ENCODE peak calls at places on chromosomes 1 and 21, in ten cellular contexts. Z is mesendoderm; S is ovary; V is heart left ventricle; F is endodermal cell; X is RWPE2; R is upper lobe of right lung; A is Peyer's patch; P is psoas muscle; G is effector memory CD4-positive, alpha-beta T cell. E is an unnamed sample. For H3K36me3, the result is how much of the 10 kb centered on the place peaks cover.

GRCh38 chr1:206635983-206636354 is 633 bp downstream of the DYRK3 start:
- DNase-seq in Z (no peak), S (no peak), V (no peak), F (no peak), X (no peak), R (no peak), A (no peak), P (no peak), G (no peak), E (no peak)

GRCh38 chr21:10641107-10641506 is 119.7 kb downstream of the TPTE start:
- DNase-seq in Z (no peak), S (no peak), V (no peak), F (no peak), X (no peak), R (no peak), A (no peak), P (no peak), G (no peak), E (no peak)

GRCh38 chr1:57072775-57073174 is 107.0 kb upstream of the C8B start:
- DNase-seq in Z (peak), S (no peak), V (no peak), F (peak), X (no peak), R (no peak), A (no peak), P (no peak), G (no peak), E (no peak)

GRCh38 chr1:87399264-87399663 is 70.6 kb downstream of the LMO4 start:
- DNase-seq in Z (no peak), S (no peak), V (no peak), F (no peak), X (no peak), R (no peak), A (no peak), P (no peak), G (no peak), E (no peak)

GRCh38 chr1:195030793-195031192 is 1577.4 kb downstream of the KCNT2 start:
- DNase-seq in Z (no peak), S (no peak), V (no peak), F (no peak), X (no peak), R (peak), A (no peak), P (no peak), G (no peak), E (no peak)

GRCh38 chr1:40362699-40363098 is 10.8 kb upstream of the SMAP2 start:
- DNase-seq in Z (no peak), S (no peak), V (no peak), F (no peak), X (no peak), R (no peak), A (no peak), P (no peak), G (no peak), E (no peak)

GRCh38 chr1:78055565-78056132 is 9.9 kb downstream of the GIPC2 start:
- DNase-seq in Z (no peak), S (no peak), V (no peak), F (no peak), X (no peak), R (no peak), A (no peak), P (no peak), G (no peak), E (no peak)

GRCh38 chr1:205071801-205072200 is 12.5 kb downstream of the TMEM81 start:
- DNase-seq in Z (no peak), S (no peak), V (no peak), F (no peak), X (no peak), R (peak), A (no peak), P (no peak), G (no peak), E (no peak)

GRCh38 chr1:83632906-83633305 is 366.0 kb downstream of the TTLL7 start:
- DNase-seq in Z (no peak), S (no peak), V (no peak), F (no peak), X (no peak), R (no peak), A (no peak), P (no peak), G (no peak), E (no peak)

GRCh38 chr1:8394456-8395321 is 76.8 kb downstream of the SLC45A1 start:
- DNase-seq in Z (no peak), S (no peak), V (no peak), F (no peak), X (no peak), R (no peak), A (no peak), P (no peak), G (no peak), E (no peak)

GRCh38 chr1:1890506-1891348 is at the start of gene GNB1:
- DNase-seq in Z (peak), S (peak), V (peak), F (peak), X (peak), R (peak), A (peak), P (peak), G (peak), E (no peak)

GRCh38 chr1:154182342-154183044 is 9.4 kb downstream of the TPM3 start:
- DNase-seq in Z (peak), S (peak), V (peak), F (peak), X (peak), R (peak), A (peak), P (peak), G (peak), E (no peak)

GRCh38 chr1:243748706-243749283 is 101.2 kb downstream of the AKT3 start:
- DNase-seq in Z (peak), S (no peak), V (no peak), F (no peak), X (no peak), R (no peak), A (no peak), P (no peak), G (no peak), E (no peak)

GRCh38 chr1:171468120-171468790 is 17.1 kb upstream of the PRRC2C start:
- DNase-seq in Z (no peak), S (no peak), V (no peak), F (no peak), X (no peak), R (no peak), A (no peak), P (no peak), G (no peak), E (no peak)

GRCh38 chr1:10968411-10968826 is 44.0 kb upstream of the TARDBP start:
- DNase-seq in Z (no peak), S (no peak), V (no peak), F (peak), X (no peak), R (no peak), A (peak), P (no peak), G (no peak), E (no peak)

GRCh38 chr1:228351850-228352249 is 54.8 kb downstream of the TRIM11 start:
- DNase-seq in Z (no peak), S (no peak), V (peak), F (no peak), X (peak), R (peak), A (no peak), P (peak), G (no peak), E (no peak)

GRCh38 chr1:8370928-8371327 is 53.0 kb downstream of the SLC45A1 start:
- DNase-seq in Z (no peak), S (no peak), V (no peak), F (no peak), X (no peak), R (peak), A (no peak), P (no peak), G (no peak), E (no peak)

GRCh38 chr1:159955456-159955855 is 1.4 kb upstream of the SLAMF9 start:
- DNase-seq in Z (no peak), S (no peak), V (no peak), F (no peak), X (no peak), R (no peak), A (no peak), P (no peak), G (no peak), E (no peak)

GRCh38 chr1:192660613-192661012 is 24.7 kb downstream of the RGS13 start:
- DNase-seq in Z (no peak), S (no peak), V (no peak), F (no peak), X (no peak), R (no peak), A (no peak), P (no peak), G (no peak), E (no peak)

GRCh38 chr1:5640845-5641244 is 351.4 kb downstream of the NPHP4 start:
- DNase-seq in Z (peak), S (no peak), V (no peak), F (peak), X (no peak), R (no peak), A (no peak), P (no peak), G (no peak), E (no peak)

DNA sequence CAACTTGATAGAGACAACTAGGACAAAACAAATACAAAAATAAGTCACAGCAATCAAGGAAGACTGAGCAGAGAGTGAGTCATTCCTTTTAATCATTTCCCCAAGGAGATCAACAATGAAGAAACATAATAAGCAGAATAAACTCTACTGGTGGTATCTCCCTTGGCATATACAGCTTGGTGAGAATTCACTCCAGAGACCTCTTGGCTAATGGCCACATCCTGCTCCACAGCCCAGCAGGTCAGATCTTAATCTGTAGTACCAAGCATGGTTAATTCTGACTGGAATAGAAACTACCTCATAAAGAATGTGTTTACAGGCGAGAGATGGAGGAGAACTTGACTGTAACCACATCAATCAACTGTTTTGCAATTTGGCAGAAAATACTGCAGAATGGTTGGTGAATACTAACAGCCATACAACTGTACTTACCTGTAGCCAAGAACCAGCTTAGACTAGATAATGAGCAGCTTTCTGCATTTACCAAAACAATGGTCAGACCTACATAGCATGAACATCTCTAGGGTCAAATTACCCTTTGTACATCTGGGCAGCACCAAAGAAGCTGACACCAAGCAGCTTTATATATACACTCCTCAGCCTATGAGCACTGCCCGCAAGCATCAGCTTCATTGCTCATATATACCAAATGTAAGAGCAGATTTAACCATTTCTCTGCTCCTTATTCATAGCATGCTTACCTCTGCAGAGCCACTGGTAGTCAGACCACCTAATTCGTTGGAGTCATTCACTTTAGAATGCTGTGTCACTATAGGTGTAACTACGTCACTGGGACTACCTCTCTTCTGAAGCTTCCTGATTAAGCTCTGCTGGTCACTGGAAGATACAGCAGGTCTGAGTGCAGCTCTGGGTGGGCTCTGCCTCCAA is 51.0 kb downstream of the KIAA0319L start:
- DNase-seq in Z (peak), S (no peak), V (no peak), F (no peak), X (no peak), R (no peak), A (peak), P (no peak), G (peak), E (no peak)
- H3K27ac ChIP-seq in Z (no peak), S (no peak), V (no peak), F (no peak), X (no peak), R (peak), A (peak), P (peak), G (peak), E (no peak)

DNA sequence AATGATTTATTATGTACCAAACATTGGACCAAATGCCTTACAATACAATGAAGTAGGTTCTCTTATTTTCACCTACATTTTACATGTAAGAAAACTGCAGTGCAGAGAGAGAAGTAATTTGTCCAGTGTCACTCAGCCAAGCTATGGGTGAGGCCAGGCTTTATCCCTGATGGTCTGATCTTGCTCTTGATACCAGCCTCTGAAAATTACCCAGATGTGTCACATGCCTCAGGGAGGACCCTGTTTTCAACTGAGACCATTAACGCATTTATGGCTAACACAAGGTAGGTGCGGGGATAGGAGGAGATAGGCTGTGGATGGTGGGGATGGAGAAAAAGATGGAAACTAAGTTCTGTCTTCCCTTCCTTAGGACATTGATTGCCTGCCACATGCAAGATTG is 56.9 kb downstream of the NGF start:
- DNase-seq in Z (no peak), S (no peak), V (no peak), F (no peak), X (no peak), R (no peak), A (no peak), P (no peak), G (no peak), E (no peak)
- H3K4me3 ChIP-seq in Z (no peak), S (no peak), V (no peak), F (no peak), X (no peak), R (no peak), A (no peak), P (no peak), G (no peak), E (no peak)

DNA sequence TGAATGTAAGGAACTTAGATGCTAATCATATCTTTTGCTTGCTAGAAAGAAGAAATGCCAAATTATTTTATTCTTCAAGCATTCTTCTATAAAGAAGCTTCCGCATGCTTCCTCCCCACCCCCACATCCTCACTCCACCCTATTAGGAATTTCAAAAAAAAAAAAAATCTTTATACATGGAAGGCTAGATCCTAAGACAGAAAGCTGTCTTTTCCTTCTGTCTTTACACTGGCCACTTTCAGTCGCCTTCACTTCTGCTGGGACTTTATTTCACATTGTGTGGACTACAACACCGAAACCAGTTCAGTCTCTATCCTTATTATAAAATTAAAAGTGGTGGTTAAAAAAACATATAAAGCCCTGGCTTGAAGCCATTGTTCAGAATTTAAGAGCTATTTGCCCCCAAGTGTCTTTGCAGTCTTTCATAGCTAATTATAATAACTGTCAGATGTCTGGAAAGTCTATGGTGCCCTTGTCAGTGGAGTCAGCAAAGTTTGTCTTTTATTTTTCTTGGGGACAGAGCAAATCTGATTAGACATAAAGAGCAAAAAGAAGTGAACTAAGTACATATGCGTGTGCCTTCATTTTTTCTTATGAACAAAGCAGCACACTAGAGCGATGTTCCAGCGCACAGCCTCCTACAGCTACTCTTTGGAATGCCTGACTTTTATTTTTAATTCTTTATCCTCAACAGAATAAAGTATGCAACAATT is 297.7 kb downstream of the PTPRC start:
- DNase-seq in Z (no peak), S (no peak), V (no peak), F (no peak), X (no peak), R (no peak), A (no peak), P (no peak), G (no peak), E (no peak)
- H3K36me3 ChIP-seq in Z (under half), S (under half), V (under half), F (under half), X (under half), R (under half), A (under half), P (under half), G (under half), E (under half)

GRCh38 chr1:18746981-18747380 is 112.5 kb downstream of the TAS1R2 start:
- DNase-seq in Z (peak), S (no peak), V (no peak), F (no peak), X (no peak), R (no peak), A (no peak), P (no peak), G (no peak), E (no peak)
- H3K27ac ChIP-seq in Z (no peak), S (no peak), V (no peak), F (no peak), X (no peak), R (no peak), A (no peak), P (no peak), G (no peak), E (no peak)

GRCh38 chr1:202013601-202014000 is 3.2 kb downstream of the ELF3 start:
- DNase-seq in Z (no peak), S (no peak), V (no peak), F (no peak), X (no peak), R (no peak), A (no peak), P (no peak), G (no peak), E (no peak)

GRCh38 chr1:202012544-202013478 is 2.4 kb downstream of the ELF3 start:
- DNase-seq in Z (no peak), S (no peak), V (no peak), F (no peak), X (no peak), R (no peak), A (no peak), P (no peak), G (no peak), E (no peak)

GRCh38 chr1:202010042-202011015 is at the start of gene ELF3:
- DNase-seq in Z (peak), S (no peak), V (no peak), F (peak), X (peak), R (peak), A (no peak), P (no peak), G (no peak), E (peak)

GRCh38 chr1:202014060-202014459 is 3.7 kb downstream of the ELF3 start:
- DNase-seq in Z (no peak), S (no peak), V (no peak), F (no peak), X (no peak), R (no peak), A (no peak), P (no peak), G (no peak), E (no peak)

GRCh38 chr1:202011994-202012393 is 1.6 kb downstream of the ELF3 start:
- DNase-seq in Z (no peak), S (no peak), V (no peak), F (no peak), X (no peak), R (no peak), A (no peak), P (no peak), G (no peak), E (no peak)
- H3K4me3 ChIP-seq in Z (no peak), S (peak), V (no peak), F (no peak), X (no peak), R (peak), A (peak), P (no peak), G (no peak), E (no peak)

GRCh38 chr1:156942576-156942975 is 22.1 kb downstream of the LRRC71 start:
- DNase-seq in Z (no peak), S (no peak), V (no peak), F (no peak), X (no peak), R (no peak), A (no peak), P (no peak), G (no peak), E (no peak)
- H3K36me3 ChIP-seq in Z (under half), S (under half), V (half or more), F (half or more), X (under half), R (half or more), A (half or more), P (half or more), G (half or more), E (under half)

GRCh38 chr1:234533034-234533571 is 54.1 kb upstream of the TARBP1 start:
- DNase-seq in Z (no peak), S (peak), V (no peak), F (no peak), X (peak), R (no peak), A (no peak), P (peak), G (no peak), E (no peak)
- H3K27ac ChIP-seq in Z (no peak), S (peak), V (peak), F (no peak), X (peak), R (peak), A (peak), P (peak), G (no peak), E (no peak)

GRCh38 chr1:43688594-43689000 is 18.7 kb upstream of the ST3GAL3 start:
- DNase-seq in Z (no peak), S (no peak), V (no peak), F (no peak), X (no peak), R (no peak), A (no peak), P (no peak), G (no peak), E (no peak)
- H3K4me3 ChIP-seq in Z (no peak), S (no peak), V (no peak), F (no peak), X (no peak), R (no peak), A (no peak), P (no peak), G (no peak), E (no peak)

GRCh38 chr1:19078503-19078902 is 122.0 kb upstream of the IFFO2 start:
- DNase-seq in Z (no peak), S (no peak), V (no peak), F (no peak), X (no peak), R (no peak), A (no peak), P (no peak), G (no peak), E (no peak)

GRCh38 chr1:19081218-19081893 is 124.9 kb upstream of the IFFO2 start:
- DNase-seq in Z (peak), S (no peak), V (no peak), F (no peak), X (no peak), R (no peak), A (no peak), P (peak), G (no peak), E (no peak)

GRCh38 chr1:19079541-19079940 is 123.1 kb upstream of the IFFO2 start:
- DNase-seq in Z (no peak), S (no peak), V (no peak), F (no peak), X (no peak), R (no peak), A (no peak), P (no peak), G (no peak), E (no peak)

GRCh38 chr1:19080715-19081114 is 124.2 kb upstream of the IFFO2 start:
- DNase-seq in Z (no peak), S (no peak), V (no peak), F (no peak), X (no peak), R (no peak), A (no peak), P (no peak), G (no peak), E (no peak)

GRCh38 chr1:19079983-19080472 is 123.6 kb upstream of the IFFO2 start:
- DNase-seq in Z (no peak), S (no peak), V (no peak), F (no peak), X (no peak), R (no peak), A (no peak), P (no peak), G (no peak), E (no peak)
- H3K36me3 ChIP-seq in Z (under half), S (under half), V (half or more), F (half or more), X (half or more), R (half or more), A (half or more), P (half or more), G (half or more), E (half or more)

E was measured in iPS DF 6.9.